ENCODE peak calls at places on chromosomes 7 and 10, in four cellular contexts. D is HepG2, U is SK-N-SH, B is GM12878. X is an unnamed sample.

GRCh38 chr7:134527979-134528371 is 608 bp downstream of the AKR1B10 start:
- DNase-seq in B (no peak), D (peak; percentile 18), U (no peak), X (no peak)

GRCh38 chr10:96835826-96836365 is 3.8 kb downstream of the LCOR start:
- DNase-seq in D (no peak), U (no peak), B (no peak), X (no peak)

GRCh38 chr7:150965273-150965830 is 12.8 kb downstream of the KCNH2 start:
- DNase-seq in U (no peak), D (no peak), B (no peak), X (no peak)

GRCh38 chr10:79488870-79489269 is 23.5 kb upstream of the EIF5AL1 start:
- DNase-seq in B (no peak), U (no peak), D (no peak), X (no peak)

GRCh38 chr10:8295311-8295710 is 240.8 kb downstream of the GATA3 start:
- DNase-seq in U (no peak), B (no peak), D (no peak), X (no peak)

GRCh38 chr10:4343091-4343490 is 482.9 kb upstream of the AKR1E2 start:
- DNase-seq in B (no peak), D (no peak), U (no peak), X (no peak)

GRCh38 chr10:59674211-59674836 is 35.3 kb downstream of the SLC16A9 start:
- DNase-seq in D (no peak), B (no peak), U (no peak), X (no peak)

GRCh38 chr7:80453699-80454340 is 58.0 kb downstream of the GNAT3 start:
- DNase-seq in D (peak; percentile 12), U (peak; percentile 45), B (no peak), X (peak; percentile 40)

GRCh38 chr10:102462512-102463054 is 11.2 kb upstream of the C10orf95 start:
- DNase-seq in B (no peak), D (no peak), U (no peak), X (no peak)

GRCh38 chr10:22911067-22911466 is 16.8 kb upstream of the ARMC3 start:
- DNase-seq in B (no peak), D (no peak), U (no peak), X (no peak)

GRCh38 chr10:71381611-71382010 is 15.1 kb upstream of the CDH23 start:
- DNase-seq in U (no peak), D (no peak), B (no peak), X (no peak)

GRCh38 chr7:108249458-108249857 is 119.3 kb upstream of the LAMB4 start:
- DNase-seq in B (no peak), D (peak; percentile 46), U (no peak), X (no peak)

GRCh38 chr7:132614428-132615076 is 38.3 kb upstream of the PLXNA4 start:
- DNase-seq in D (no peak), B (no peak), U (no peak), X (no peak)

GRCh38 chr10:88651131-88651541 is 13.1 kb upstream of the LIPF start:
- DNase-seq in U (no peak), D (no peak), B (no peak), X (peak; percentile 64)

GRCh38 chr7:70744414-70744942 is 387.5 kb upstream of the GALNT17 start:
- DNase-seq in B (no peak), U (no peak), D (no peak), X (no peak)

GRCh38 chr10:63219749-63220148 is 86.6 kb downstream of the NRBF2 start:
- DNase-seq in B (no peak), U (no peak), D (no peak), X (no peak)

GRCh38 chr10:91410638-91411367 is 659 bp downstream of the HECTD2 start:
- DNase-seq in B (no peak), D (no peak), U (peak; percentile 22), X (no peak)

GRCh38 chr10:132858121-132859081 is 72.5 kb upstream of the NKX6-2 start:
- DNase-seq in B (no peak), U (no peak), D (no peak), X (no peak)

GRCh38 chr7:12557282-12557681 is 13.2 kb upstream of the SCIN start:
- DNase-seq in U (no peak), B (no peak), D (no peak), X (no peak)

GRCh38 chr7:114084381-114085312 is 165.8 kb upstream of the PPP1R3A start:
- DNase-seq in B (no peak), U (peak; percentile 44), D (no peak), X (no peak)

GRCh38 chr10:99593312-99593711 is 26.9 kb downstream of the SLC25A28 start:
- DNase-seq in B (no peak), U (no peak), D (peak; percentile 47), X (no peak)

GRCh38 chr7:81503321-81503720 is 266.5 kb downstream of the HGF start:
- DNase-seq in D (no peak), U (no peak), B (no peak), X (no peak)

GRCh38 chr7:42924223-42924877 is 7.6 kb downstream of the PSMA2 start:
- DNase-seq in U (no peak), B (no peak), D (no peak), X (no peak)

GRCh38 chr10:93059975-93060886 is at the start of gene CYP26C1:
- DNase-seq in U (no peak), D (no peak), B (no peak), X (no peak)

GRCh38 chr10:10499839-10500238 is 517.8 kb upstream of the CELF2 start:
- DNase-seq in D (no peak), B (no peak), U (no peak), X (no peak)

GRCh38 chr10:5976689-5977470 is 463 bp downstream of the IL15RA start:
- DNase-seq in B (no peak), D (no peak), U (no peak), X (peak; percentile 39)

GRCh38 chr7:95686109-95686508 is 86.2 kb upstream of the DYNC1I1 start:
- DNase-seq in U (peak; percentile 35), B (no peak), D (peak; percentile 40), X (peak; percentile 19)

GRCh38 chr7:24756989-24757798 is at the start of gene GSDME:
- DNase-seq in D (peak; percentile 58), B (no peak), U (peak; percentile 96), X (peak; percentile 64)

GRCh38 chr7:105766421-105767191 is 109.8 kb downstream of the ATXN7L1 start:
- DNase-seq in D (no peak), U (no peak), B (no peak), X (no peak)

GRCh38 chr10:129964611-129965417 is 740 bp upstream of the EBF3 start:
- DNase-seq in U (no peak), B (no peak), D (no peak), X (no peak)

GRCh38 chr7:144650439-144650838 is 185.4 kb downstream of the TPK1 start:
- DNase-seq in U (no peak), D (no peak), B (no peak), X (no peak)

DNA sequence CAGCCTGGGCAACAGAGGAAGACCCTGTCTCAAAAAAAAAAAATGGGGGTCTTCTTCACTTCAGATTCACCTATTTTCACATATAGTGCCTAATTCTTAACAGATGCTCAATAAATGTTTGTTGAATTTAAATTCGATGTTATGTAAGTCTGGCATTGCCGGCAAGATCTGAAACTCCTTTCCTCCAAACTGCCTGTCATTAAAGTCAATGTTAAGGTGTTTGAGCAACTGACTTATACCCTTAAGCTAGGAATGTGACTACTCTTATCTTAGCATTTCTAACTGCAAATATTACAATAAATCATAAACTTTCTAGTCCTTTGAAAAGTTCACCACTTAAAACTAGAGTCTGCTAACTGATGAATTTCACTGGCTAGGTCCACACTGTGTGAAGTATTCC is 95.2 kb downstream of the NRP1 start:
- DNase-seq in U (no peak), B (no peak), D (no peak), X (no peak)
- TF ChIP-seq REST in U (no peak), B (no peak), D (no peak), X (no peak)

GRCh38 chr10:73813333-73813732 is 1.9 kb upstream of the NDST2 start:
- DNase-seq in U (no peak), D (no peak), B (no peak), X (no peak)
- TF ChIP-seq PBX3 in U (no peak), D (no peak), B (no peak), X (no peak)

GRCh38 chr10:119507115-119507514 is 35.4 kb downstream of the RGS10 start:
- DNase-seq in U (no peak), D (no peak), B (no peak), X (no peak)

GRCh38 chr10:119505131-119505551 is 37.4 kb downstream of the RGS10 start:
- DNase-seq in B (no peak), D (no peak), U (no peak), X (no peak)

GRCh38 chr10:119511828-119512515 is 30.5 kb downstream of the RGS10 start:
- DNase-seq in D (no peak), U (no peak), B (no peak), X (no peak)

GRCh38 chr10:119505588-119506315 is 36.8 kb downstream of the RGS10 start:
- DNase-seq in D (no peak), U (no peak), B (no peak), X (no peak)

DNA sequence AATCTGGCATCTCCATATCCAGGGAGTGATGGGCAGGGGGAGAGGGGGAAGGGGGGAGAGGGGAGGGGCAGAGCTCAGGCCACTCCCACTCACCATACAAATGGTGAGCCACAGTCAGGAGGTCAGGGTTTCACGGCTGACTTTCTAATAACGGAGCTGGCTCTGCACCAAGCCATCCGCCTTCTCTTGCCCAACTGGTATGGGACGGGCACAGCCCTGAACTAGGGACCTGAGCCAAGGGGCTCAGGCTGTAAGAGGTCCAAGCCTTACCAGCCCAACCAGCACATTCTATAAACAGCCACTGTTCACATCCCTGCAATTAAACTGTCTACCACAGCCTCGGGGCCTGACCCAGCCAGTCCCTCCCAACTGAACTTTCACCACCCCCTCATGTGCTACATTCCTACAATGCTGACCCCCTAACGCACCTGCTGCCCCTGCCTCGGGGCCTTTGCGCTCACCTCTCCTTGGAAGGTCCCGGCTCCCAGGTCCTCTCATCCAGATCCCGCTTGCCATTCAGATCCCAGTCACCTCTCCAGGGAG is 32.5 kb downstream of the RGS10 start:
- DNase-seq in B (no peak), D (no peak), U (peak; percentile 46), X (no peak)
- TF ChIP-seq SMC3 in B (no peak), D (no peak), U (no peak), X (no peak)

GRCh38 chr7:36742911-36743775 is 18.8 kb upstream of the AOAH start:
- DNase-seq in D (no peak), U (no peak), B (peak; percentile 69), X (no peak)

GRCh38 chr7:36749282-36749960 is 25.1 kb upstream of the AOAH start:
- DNase-seq in U (no peak), D (no peak), B (no peak), X (peak; percentile 29)

GRCh38 chr7:36747251-36747968 is 23.1 kb upstream of the AOAH start:
- DNase-seq in U (no peak), D (no peak), B (no peak), X (no peak)

GRCh38 chr7:36747969-36748574 is 23.8 kb upstream of the AOAH start:
- DNase-seq in D (no peak), U (no peak), B (no peak), X (no peak)

GRCh38 chr7:36746347-36746746 is 22.1 kb upstream of the AOAH start:
- DNase-seq in D (no peak), U (no peak), B (no peak), X (no peak)
- TF ChIP-seq REST in D (no peak), U (no peak), B (no peak), X (no peak)

GRCh38 chr7:85995101-85995500 is 648.6 kb upstream of the GRM3 start:
- DNase-seq in D (no peak), B (no peak), U (no peak), X (no peak)

GRCh38 chr7:86002858-86003257 is 640.9 kb upstream of the GRM3 start:
- DNase-seq in U (no peak), D (no peak), B (no peak), X (no peak)

GRCh38 chr7:85997515-85997914 is 646.2 kb upstream of the GRM3 start:
- DNase-seq in U (no peak), D (no peak), B (no peak), X (no peak)
- TF ChIP-seq PBX3 in U (no peak), D (no peak), B (no peak), X (no peak)